ENCODE peak calls at places on chromosomes 7 and 10, in seven cellular contexts. S is ovary; F is stimulated activated CD4-positive, alpha-beta T cell treated with anti-CD3 and anti-CD28 coated beads, Interleukin-1b, Interleukin-23, amount 100 ng/mL, for 48 hours; Y is sciatic nerve; O is B cell; J is foreskin fibroblast; H is head of caudate nucleus. V is an unnamed sample.

GRCh38 chr10:114367676-114368391 is 36.5 kb downstream of the AFAP1L2 start:
- DNase-seq in J (no peak), Y (no peak), O (no peak), S (peak), H (no peak), F (no peak), V (no peak)

GRCh38 chr7:155299539-155300202 is 2.0 kb downstream of the INSIG1 start:
- DNase-seq in J (no peak), O (no peak), Y (no peak), F (no peak), H (peak), S (no peak), V (peak)

GRCh38 chr7:2527505-2528464 is 8.2 kb downstream of the LFNG start:
- DNase-seq in H (peak), J (peak), F (no peak), Y (no peak), O (peak), S (no peak), V (peak)

GRCh38 chr7:95324396-95324795 is at the start of gene PON1:
- DNase-seq in Y (no peak), S (no peak), J (no peak), O (no peak), H (no peak), F (no peak), V (peak)

GRCh38 chr10:16853201-16853600 is 36.0 kb upstream of the RSU1 start:
- DNase-seq in H (no peak), F (no peak), S (no peak), O (no peak), Y (no peak), J (peak), V (no peak)

GRCh38 chr7:106206826-106207541 is 77.8 kb downstream of the NAMPT start:
- DNase-seq in S (no peak), F (no peak), Y (no peak), J (no peak), H (no peak), O (no peak), V (no peak)

GRCh38 chr10:118800920-118801319 is 46.1 kb upstream of the CACUL1 start:
- DNase-seq in O (peak), J (no peak), Y (no peak), F (no peak), S (no peak), H (peak), V (no peak)

GRCh38 chr7:68411742-68412141 is 1186.5 kb upstream of the AUTS2 start:
- DNase-seq in H (peak), Y (no peak), F (no peak), J (no peak), S (no peak), O (no peak), V (no peak)

GRCh38 chr10:94524146-94524545 is 21.4 kb upstream of the HELLS start:
- DNase-seq in O (no peak), J (no peak), Y (no peak), S (no peak), F (no peak), H (no peak), V (no peak)

GRCh38 chr7:4633012-4633411 is 49.1 kb upstream of the FOXK1 start:
- DNase-seq in O (no peak), J (peak), S (no peak), F (peak), Y (no peak), H (no peak), V (no peak)

GRCh38 chr7:156524737-156525597 is 115.6 kb upstream of the RNF32 start:
- DNase-seq in J (no peak), Y (no peak), F (no peak), H (peak), S (no peak), O (no peak), V (no peak)

GRCh38 chr10:67011480-67011879 is 85.6 kb downstream of the LRRTM3 start:
- DNase-seq in O (no peak), S (no peak), F (no peak), J (no peak), Y (no peak), H (no peak), V (no peak)

GRCh38 chr10:8051109-8051781 is 3.2 kb upstream of the GATA3 start:
- DNase-seq in S (no peak), H (no peak), F (no peak), J (no peak), O (peak), Y (peak), V (no peak)

GRCh38 chr10:133438711-133439273 is 14.4 kb upstream of the SPRN start:
- DNase-seq in F (no peak), Y (no peak), H (peak), S (no peak), O (peak), J (no peak), V (no peak)

GRCh38 chr7:128948976-128949760 is 11.4 kb downstream of the IRF5 start:
- DNase-seq in Y (no peak), O (no peak), S (no peak), J (no peak), F (no peak), H (peak), V (no peak)

GRCh38 chr10:60731134-60731883 is 47.0 kb upstream of the CDK1 start:
- DNase-seq in F (no peak), S (no peak), O (peak), J (no peak), Y (no peak), H (no peak), V (peak)

GRCh38 chr10:127867805-127868204 is 24.9 kb downstream of the CLRN3 start:
- DNase-seq in F (no peak), S (no peak), Y (no peak), J (no peak), H (no peak), O (no peak), V (no peak)

GRCh38 chr10:1156921-1157614 is 100.9 kb downstream of the WDR37 start:
- DNase-seq in S (no peak), F (no peak), J (no peak), Y (no peak), O (no peak), H (peak), V (no peak)

GRCh38 chr10:30804478-30805055 is 175.0 kb upstream of the LYZL2 start:
- DNase-seq in O (no peak), J (peak), F (no peak), S (no peak), Y (peak), H (no peak), V (no peak)

GRCh38 chr7:34845666-34846361 is 187.8 kb downstream of the NPSR1 start:
- DNase-seq in H (no peak), F (no peak), O (no peak), S (no peak), Y (no peak), J (no peak), V (no peak)

GRCh38 chr10:14403846-14404623 is 73.3 kb upstream of the FRMD4A start:
- DNase-seq in Y (no peak), H (no peak), F (no peak), S (no peak), O (no peak), J (no peak), V (no peak)

V was measured in T-helper 2 cell treated with Interferon-gamma antibody and Interleukin-4, amounts not matched to agents 5 μg/mL and 100 μg/mL, for 36 hours.